ENCODE peak calls at places on chromosomes 16 and 17, in four cellular contexts. R, H, W and U are unnamed samples.

GRCh38 chr16:50313596-50314483 is 47.5 kb downstream of the ADCY7 start:
- DNase-seq in R (peak; percentile 76), W (no peak), H (no peak), U (peak; percentile 50)

GRCh38 chr17:8991514-8992285 is 26.2 kb upstream of the PIK3R5 start:
- DNase-seq in R (peak; percentile 63), W (peak; percentile 31), H (peak; percentile 62), U (peak; percentile 54)

GRCh38 chr17:29145289-29146058 is 34.7 kb downstream of the MYO18A start:
- DNase-seq in H (peak; percentile 73), R (no peak), W (peak; percentile 44), U (peak; percentile 49)

GRCh38 chr16:30927789-30928378 is 4.5 kb downstream of the FBXL19 start:
- DNase-seq in W (no peak), R (peak; percentile 68), H (peak; percentile 47), U (no peak)

GRCh38 chr17:28053044-28053670 is 10.7 kb downstream of the NLK start:
- DNase-seq in W (no peak), H (no peak), R (no peak), U (no peak)

GRCh38 chr16:73713817-73714495 is 582.7 kb upstream of the PSMD7 start:
- DNase-seq in R (no peak), W (no peak), H (peak; percentile 9), U (peak; percentile 19)

GRCh38 chr16:3165111-3165822 is 22.7 kb upstream of the OR1F1 start:
- DNase-seq in W (no peak), R (no peak), H (no peak), U (no peak)

GRCh38 chr17:29089601-29090044 is 46.7 kb downstream of the PIPOX start:
- DNase-seq in H (no peak), W (no peak), R (no peak), U (no peak)

GRCh38 chr17:27956601-27957445 is 63.7 kb upstream of the LYRM9 start:
- DNase-seq in H (no peak), R (no peak), W (no peak), U (no peak)

GRCh38 chr16:77657016-77657415 is 65.3 kb upstream of the NUDT7 start:
- DNase-seq in R (no peak), H (no peak), W (no peak), U (no peak)

GRCh38 chr16:89018605-89019158 is 41.7 kb upstream of the CBFA2T3 start:
- DNase-seq in R (no peak), H (no peak), W (no peak), U (no peak)

GRCh38 chr16:53207810-53208752 is 153.3 kb downstream of the CHD9 start:
- DNase-seq in R (peak; percentile 40), W (no peak), H (peak; percentile 84), U (peak; percentile 52)

GRCh38 chr16:70391881-70392481 is 45.3 kb downstream of the DDX19A start:
- DNase-seq in R (peak; percentile 90), W (no peak), H (no peak), U (peak; percentile 60)

GRCh38 chr16:63385714-63386113 is 1349.5 kb upstream of the CDH8 start:
- DNase-seq in W (no peak), H (no peak), R (no peak), U (no peak)

GRCh38 chr16:27315333-27316037 is 1.7 kb downstream of the IL4R start:
- DNase-seq in H (peak; percentile 58), R (peak; percentile 71), W (peak; percentile 19), U (peak; percentile 48)

GRCh38 chr17:40819528-40820125 is 2.8 kb downstream of the KRT10 start:
- DNase-seq in H (peak; percentile 21), R (no peak), W (no peak), U (peak; percentile 7)

GRCh38 chr17:44204453-44204882 is 4.8 kb upstream of the ATXN7L3 start:
- DNase-seq in H (no peak), W (no peak), R (no peak), U (no peak)

GRCh38 chr16:19517424-19518089 is 4.3 kb downstream of the GDE1 start:
- DNase-seq in W (no peak), H (peak; percentile 48), R (no peak), U (no peak)

GRCh38 chr16:85363881-85364280 is 249.2 kb upstream of the GSE1 start:
- DNase-seq in W (no peak), R (no peak), H (no peak), U (peak; percentile 42)

GRCh38 chr16:4372578-4373355 is 1.1 kb downstream of the VASN start:
- DNase-seq in R (no peak), W (no peak), H (peak; percentile 54), U (no peak)

GRCh38 chr17:79622201-79622601 is 11.3 kb upstream of the RBFOX3 start:
- DNase-seq in W (no peak), R (no peak), H (no peak), U (no peak)

GRCh38 chr17:56934280-56934679 is 20.4 kb upstream of the TRIM25 start:
- DNase-seq in H (no peak), R (no peak), W (no peak), U (no peak)